ENCODE peak calls at places on chromosomes 4 and X, in seven cellular contexts. T, J, Q, D, N, G and L are unnamed samples.

GRCh38 chr4:105520819-105521790 is 31.3 kb upstream of the ARHGEF38 start:
- DNase-seq in J (peak; percentile 69), T (no peak), D (no peak), G (no peak), Q (peak; percentile 4), N (peak; percentile 14), L (no peak)

GRCh38 chrX:12709047-12709446 is 82.2 kb upstream of the PRPS2 start:
- DNase-seq in D (no peak), N (no peak), J (no peak), G (no peak), T (no peak), Q (no peak), L (no peak)

GRCh38 chrX:151722241-151722846 is 6.5 kb downstream of the FATE1 start:
- DNase-seq in T (peak; percentile 46), N (no peak), J (no peak), D (no peak), Q (no peak), G (peak; percentile 68), L (no peak)

GRCh38 chrX:119194631-119195030 is 41.5 kb upstream of the PGRMC1 start:
- DNase-seq in N (no peak), Q (no peak), G (no peak), J (no peak), D (no peak), T (no peak), L (no peak)

GRCh38 chr4:76447326-76447954 is 12.4 kb downstream of the SHROOM3 start:
- DNase-seq in Q (no peak), D (no peak), J (no peak), N (peak; percentile 85), G (no peak), T (no peak), L (no peak)

GRCh38 chrX:27915617-27916016 is 65.6 kb downstream of the DCAF8L1 start:
- DNase-seq in N (no peak), T (no peak), D (no peak), Q (no peak), J (no peak), G (no peak), L (no peak)

GRCh38 chrX:130120321-130120731 is 10.0 kb upstream of the ELF4 start:
- DNase-seq in T (peak; percentile 43), G (no peak), Q (no peak), J (no peak), D (no peak), N (no peak), L (no peak)

GRCh38 chrX:125507119-125507518 is 187.4 kb downstream of the TEX13C start:
- DNase-seq in D (no peak), N (peak; percentile 13), J (no peak), T (no peak), Q (no peak), G (no peak), L (no peak)

GRCh38 chrX:21873063-21873785 is 17.4 kb downstream of the YY2 start:
- DNase-seq in G (no peak), T (no peak), Q (no peak), D (no peak), N (peak; percentile 11), J (no peak), L (no peak)
- H3K27ac ChIP-seq in G (no peak overlapping the region), T (no peak overlapping the region), Q (no peak overlapping the region), D (peak overlapping the region; percentile 43), N (no peak overlapping the region), J (no peak overlapping the region), L (no peak overlapping the region)

DNA sequence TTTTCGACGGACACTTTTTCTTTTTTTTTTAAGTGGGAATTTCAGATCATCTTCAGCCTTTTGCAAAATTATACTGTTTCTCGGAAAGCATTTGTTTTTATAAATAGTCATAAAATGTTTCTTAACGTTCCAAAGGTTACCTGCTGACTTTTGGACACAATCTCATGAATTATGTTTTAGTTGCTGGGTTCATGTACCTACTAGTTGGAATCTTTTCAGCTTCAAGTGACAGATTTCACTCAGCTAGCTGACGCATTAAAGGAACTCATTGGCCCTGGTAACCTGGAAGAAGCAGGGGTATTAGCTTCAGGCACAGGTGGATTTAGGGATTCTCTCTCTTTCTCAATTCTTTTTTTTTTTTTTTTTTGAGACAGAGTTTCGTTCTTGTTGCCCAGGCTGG is 66.5 kb downstream of the TMEM131L start:
- DNase-seq in T (no peak), N (no peak), G (no peak), Q (no peak), J (no peak), D (no peak), L (no peak)
- H3K4me1 ChIP-seq in T (peaks cover 36% of the 10 kb centered on the region), N (no peaks in the 10 kb centered on the region), G (peaks cover 99% of the 10 kb centered on the region), Q (peaks cover 97% of the 10 kb centered on the region), J (no peaks in the 10 kb centered on the region), D (peaks cover 33% of the 10 kb centered on the region), L (peaks cover 90% of the 10 kb centered on the region)

GRCh38 chr4:30181512-30181911 is 538.7 kb upstream of the PCDH7 start:
- DNase-seq in N (no peak), T (no peak), G (no peak), D (no peak), Q (no peak), J (no peak), L (no peak)
- H3K4me3 ChIP-seq in N (no peak overlapping the region), T (no peak overlapping the region), G (no peak overlapping the region), D (no peak overlapping the region), Q (no peak overlapping the region), J (no peak overlapping the region), L (no peak overlapping the region)

DNA sequence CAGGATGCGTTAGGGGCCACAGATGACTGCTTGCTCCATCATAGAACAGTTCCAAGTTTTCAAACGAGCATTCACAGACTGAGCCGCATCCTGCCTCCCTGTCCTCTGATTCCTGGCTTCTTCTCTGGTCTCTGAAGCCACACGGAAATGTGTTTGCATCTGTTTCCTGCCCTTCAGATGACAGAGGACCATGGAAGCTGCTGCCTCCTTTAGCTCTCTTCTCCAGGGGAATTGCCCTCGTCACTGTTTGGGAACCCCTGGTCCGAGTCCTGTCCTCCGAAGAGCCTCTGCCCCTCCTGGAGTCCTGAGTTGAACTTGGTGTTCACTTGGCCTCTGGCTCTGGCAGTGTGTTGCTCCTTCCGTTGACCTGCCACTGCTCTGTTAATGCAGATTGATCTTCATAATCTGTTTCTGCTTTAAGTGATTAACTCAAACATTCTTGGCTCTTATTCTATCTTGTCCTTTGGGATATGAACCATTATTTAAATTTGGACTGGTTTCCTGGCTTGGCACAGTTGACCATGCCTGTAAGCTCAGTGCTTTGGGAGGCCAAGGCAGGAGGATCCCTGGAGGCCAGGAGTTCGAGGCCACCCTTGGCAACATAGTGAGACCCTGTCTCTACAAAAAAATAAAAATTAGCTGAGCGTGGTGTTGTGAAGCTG is 96.0 kb downstream of the PTTG2 start:
- DNase-seq in G (no peak), N (no peak), T (no peak), J (no peak), Q (no peak), D (no peak), L (no peak)
- H3K27ac ChIP-seq in G (peak overlapping the region; percentile 37), N (no peak overlapping the region), T (peak overlapping the region; percentile 58), J (no peak overlapping the region), Q (no peak overlapping the region), D (no peak overlapping the region), L (no peak overlapping the region)

GRCh38 chr4:159075531-159075932 is 27.3 kb upstream of the RAPGEF2 start:
- DNase-seq in D (no peak), N (peak; percentile 34), J (no peak), Q (no peak), G (no peak), T (no peak), L (no peak)

GRCh38 chr4:159071178-159071968 is 31.5 kb upstream of the RAPGEF2 start:
- DNase-seq in G (no peak), Q (no peak), N (peak; percentile 94), D (no peak), J (no peak), T (no peak), L (no peak)

GRCh38 chr4:159069922-159070321 is 33.0 kb upstream of the RAPGEF2 start:
- DNase-seq in N (peak; percentile 80), T (no peak), G (no peak), D (no peak), J (no peak), Q (no peak), L (no peak)

GRCh38 chr4:159070742-159071141 is 32.1 kb upstream of the RAPGEF2 start:
- DNase-seq in D (no peak), J (peak; percentile 29), G (no peak), Q (no peak), N (peak; percentile 80), T (no peak), L (no peak)

DNA sequence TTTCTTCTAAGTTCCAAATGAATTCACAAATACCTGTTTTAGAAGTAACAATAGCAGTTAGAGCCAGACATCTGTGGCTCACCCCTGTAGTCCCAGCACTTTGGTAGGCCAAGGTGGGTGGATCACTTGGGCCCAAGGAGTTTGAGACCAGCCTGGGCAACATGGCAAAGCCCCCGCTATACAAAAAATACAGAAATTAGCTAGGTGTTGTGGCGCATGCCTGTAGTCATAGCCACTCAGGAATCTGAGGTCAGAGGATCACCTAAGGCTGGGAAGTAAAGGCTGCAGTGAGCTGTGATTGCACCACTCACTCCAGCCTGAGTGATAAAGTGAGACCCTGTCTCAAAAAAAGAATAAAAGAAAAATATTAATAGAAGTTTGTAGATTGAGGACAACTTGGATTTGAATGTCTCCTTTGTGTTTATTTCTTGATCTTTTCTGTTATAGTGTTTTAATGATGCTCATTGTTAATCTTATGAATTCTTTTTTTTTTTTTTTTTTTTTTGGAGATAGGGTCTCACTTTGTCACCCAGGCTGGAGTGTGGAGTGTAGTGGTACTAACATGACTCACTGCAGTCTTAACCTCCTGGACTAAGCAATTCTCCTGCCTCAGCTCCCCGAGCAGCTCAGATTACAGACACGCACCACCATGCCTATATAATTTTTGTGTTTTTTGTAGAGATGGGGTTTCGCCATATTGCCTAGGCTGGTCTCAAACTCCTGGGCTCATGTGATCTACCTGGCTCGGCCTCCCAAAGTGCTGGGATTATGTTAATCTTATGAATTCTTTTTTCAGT is 30.7 kb upstream of the RAPGEF2 start:
- DNase-seq in Q (no peak), T (no peak), J (no peak), D (no peak), N (peak; percentile 42), G (no peak), L (no peak)
- H3K4me1 ChIP-seq in Q (peaks cover under 1% of the 10 kb centered on the region), T (no peaks in the 10 kb centered on the region), J (no peaks in the 10 kb centered on the region), D (no peaks in the 10 kb centered on the region), N (peaks cover 29% of the 10 kb centered on the region), G (no peaks in the 10 kb centered on the region), L (no peaks in the 10 kb centered on the region)